ENCODE peak calls at places on chromosomes 13 and 19, in nine cellular contexts. One of them, this sample, is unnamed.

GRCh38 chr13:49802410-49802809 is 9.9 kb upstream of the KPNA3 start:
- DNase-seq in germinal center: no peak
- DNase-seq in stimulated activated CD4-positive, alpha-beta T cell treated with anti-CD3 and anti-CD28 coated beads, Interleukin-12 subunit alpha, Interleukin-12 subunit beta, amount 100 ng/mL, for 48 hours: no peak
- DNase-seq in uterus: no peak
- DNase-seq in ELR: no peak
- DNase-seq in CD4-positive, alpha-beta T cell: no peak
- DNase-seq in right cardiac atrium: no peak
- DNase-seq in cardiac muscle cell: no peak
- DNase-seq in fibroblast of pulmonary artery: no peak
- DNase-seq in this sample: no peak

GRCh38 chr19:11265785-11266236 is 3.5 kb upstream of the DOCK6 start:
- DNase-seq in germinal center: no peak
- DNase-seq in stimulated activated CD4-positive, alpha-beta T cell treated with anti-CD3 and anti-CD28 coated beads, Interleukin-12 subunit alpha, Interleukin-12 subunit beta, amount 100 ng/mL, for 48 hours: no peak
- DNase-seq in uterus: no peak
- DNase-seq in ELR: peak; percentile 50
- DNase-seq in CD4-positive, alpha-beta T cell: no peak
- DNase-seq in right cardiac atrium: no peak
- DNase-seq in cardiac muscle cell: no peak
- DNase-seq in fibroblast of pulmonary artery: no peak
- DNase-seq in this sample: no peak

GRCh38 chr13:114101325-114101821 is 31.1 kb downstream of the RASA3 start:
- DNase-seq in germinal center: no peak
- DNase-seq in stimulated activated CD4-positive, alpha-beta T cell treated with anti-CD3 and anti-CD28 coated beads, Interleukin-12 subunit alpha, Interleukin-12 subunit beta, amount 100 ng/mL, for 48 hours: no peak
- DNase-seq in uterus: peak; percentile 32
- DNase-seq in ELR: no peak
- DNase-seq in CD4-positive, alpha-beta T cell: no peak
- DNase-seq in right cardiac atrium: peak; percentile 80
- DNase-seq in cardiac muscle cell: no peak
- DNase-seq in fibroblast of pulmonary artery: no peak
- DNase-seq in this sample: no peak

GRCh38 chr13:114110091-114110829 is 22.2 kb downstream of the RASA3 start:
- DNase-seq in germinal center: peak; percentile 73
- DNase-seq in stimulated activated CD4-positive, alpha-beta T cell treated with anti-CD3 and anti-CD28 coated beads, Interleukin-12 subunit alpha, Interleukin-12 subunit beta, amount 100 ng/mL, for 48 hours: peak; percentile 40
- DNase-seq in uterus: peak; percentile 27
- DNase-seq in ELR: peak; percentile 61
- DNase-seq in CD4-positive, alpha-beta T cell: peak; percentile 70
- DNase-seq in right cardiac atrium: peak; percentile 68
- DNase-seq in cardiac muscle cell: no peak
- DNase-seq in fibroblast of pulmonary artery: no peak
- DNase-seq in this sample: no peak

GRCh38 chr13:23671902-23672301 is 101.7 kb downstream of the TNFRSF19 start:
- DNase-seq in germinal center: no peak
- DNase-seq in stimulated activated CD4-positive, alpha-beta T cell treated with anti-CD3 and anti-CD28 coated beads, Interleukin-12 subunit alpha, Interleukin-12 subunit beta, amount 100 ng/mL, for 48 hours: no peak
- DNase-seq in uterus: no peak
- DNase-seq in ELR: peak; percentile 76
- DNase-seq in CD4-positive, alpha-beta T cell: no peak
- DNase-seq in right cardiac atrium: no peak
- DNase-seq in cardiac muscle cell: peak; percentile 46
- DNase-seq in fibroblast of pulmonary artery: peak; percentile 35
- DNase-seq in this sample: no peak

GRCh38 chr19:35157431-35157830 is 2.9 kb downstream of the FXYD5 start:
- DNase-seq in germinal center: no peak
- DNase-seq in stimulated activated CD4-positive, alpha-beta T cell treated with anti-CD3 and anti-CD28 coated beads, Interleukin-12 subunit alpha, Interleukin-12 subunit beta, amount 100 ng/mL, for 48 hours: no peak
- DNase-seq in uterus: no peak
- DNase-seq in ELR: no peak
- DNase-seq in CD4-positive, alpha-beta T cell: no peak
- DNase-seq in right cardiac atrium: no peak
- DNase-seq in cardiac muscle cell: no peak
- DNase-seq in fibroblast of pulmonary artery: no peak
- DNase-seq in this sample: no peak

GRCh38 chr19:47693489-47693888 is 19.7 kb upstream of the EHD2 start:
- DNase-seq in germinal center: no peak
- DNase-seq in stimulated activated CD4-positive, alpha-beta T cell treated with anti-CD3 and anti-CD28 coated beads, Interleukin-12 subunit alpha, Interleukin-12 subunit beta, amount 100 ng/mL, for 48 hours: no peak
- DNase-seq in uterus: no peak
- DNase-seq in ELR: no peak
- DNase-seq in CD4-positive, alpha-beta T cell: no peak
- DNase-seq in right cardiac atrium: no peak
- DNase-seq in cardiac muscle cell: no peak
- DNase-seq in fibroblast of pulmonary artery: no peak
- DNase-seq in this sample: no peak

GRCh38 chr13:30224732-30225131 is 82.6 kb downstream of the KATNAL1 start:
- DNase-seq in germinal center: no peak
- DNase-seq in stimulated activated CD4-positive, alpha-beta T cell treated with anti-CD3 and anti-CD28 coated beads, Interleukin-12 subunit alpha, Interleukin-12 subunit beta, amount 100 ng/mL, for 48 hours: peak; percentile 36
- DNase-seq in uterus: no peak
- DNase-seq in ELR: peak; percentile 71
- DNase-seq in CD4-positive, alpha-beta T cell: no peak
- DNase-seq in right cardiac atrium: no peak
- DNase-seq in cardiac muscle cell: peak; percentile 22
- DNase-seq in fibroblast of pulmonary artery: peak; percentile 23
- DNase-seq in this sample: no peak

GRCh38 chr19:30112666-30113065 is 170.6 kb downstream of the URI1 start:
- DNase-seq in germinal center: no peak
- DNase-seq in stimulated activated CD4-positive, alpha-beta T cell treated with anti-CD3 and anti-CD28 coated beads, Interleukin-12 subunit alpha, Interleukin-12 subunit beta, amount 100 ng/mL, for 48 hours: no peak
- DNase-seq in uterus: no peak
- DNase-seq in ELR: no peak
- DNase-seq in CD4-positive, alpha-beta T cell: no peak
- DNase-seq in right cardiac atrium: no peak
- DNase-seq in cardiac muscle cell: no peak
- DNase-seq in fibroblast of pulmonary artery: no peak
- DNase-seq in this sample: no peak

GRCh38 chr13:41966671-41967070 is 5.8 kb upstream of the VWA8 start:
- DNase-seq in germinal center: no peak
- DNase-seq in stimulated activated CD4-positive, alpha-beta T cell treated with anti-CD3 and anti-CD28 coated beads, Interleukin-12 subunit alpha, Interleukin-12 subunit beta, amount 100 ng/mL, for 48 hours: no peak
- DNase-seq in uterus: no peak
- DNase-seq in ELR: peak; percentile 42
- DNase-seq in CD4-positive, alpha-beta T cell: no peak
- DNase-seq in right cardiac atrium: no peak
- DNase-seq in cardiac muscle cell: no peak
- DNase-seq in fibroblast of pulmonary artery: no peak
- DNase-seq in this sample: no peak

GRCh38 chr13:40586886-40587285 is 79.6 kb downstream of the FOXO1 start:
- DNase-seq in germinal center: no peak
- DNase-seq in stimulated activated CD4-positive, alpha-beta T cell treated with anti-CD3 and anti-CD28 coated beads, Interleukin-12 subunit alpha, Interleukin-12 subunit beta, amount 100 ng/mL, for 48 hours: no peak
- DNase-seq in uterus: no peak
- DNase-seq in ELR: no peak
- DNase-seq in CD4-positive, alpha-beta T cell: no peak
- DNase-seq in right cardiac atrium: no peak
- DNase-seq in cardiac muscle cell: peak; percentile 30
- DNase-seq in fibroblast of pulmonary artery: peak; percentile 46
- DNase-seq in this sample: no peak

GRCh38 chr13:25943666-25944065 is 108.2 kb downstream of the SHISA2 start:
- DNase-seq in germinal center: no peak
- DNase-seq in stimulated activated CD4-positive, alpha-beta T cell treated with anti-CD3 and anti-CD28 coated beads, Interleukin-12 subunit alpha, Interleukin-12 subunit beta, amount 100 ng/mL, for 48 hours: no peak
- DNase-seq in uterus: no peak
- DNase-seq in ELR: peak; percentile 12
- DNase-seq in CD4-positive, alpha-beta T cell: no peak
- DNase-seq in right cardiac atrium: no peak
- DNase-seq in cardiac muscle cell: peak; percentile 67
- DNase-seq in fibroblast of pulmonary artery: peak; percentile 39
- DNase-seq in this sample: no peak

GRCh38 chr19:17616961-17617806 is 61.7 kb downstream of the COLGALT1 start:
- DNase-seq in germinal center: no peak
- DNase-seq in stimulated activated CD4-positive, alpha-beta T cell treated with anti-CD3 and anti-CD28 coated beads, Interleukin-12 subunit alpha, Interleukin-12 subunit beta, amount 100 ng/mL, for 48 hours: no peak
- DNase-seq in uterus: no peak
- DNase-seq in ELR: peak; percentile 39
- DNase-seq in CD4-positive, alpha-beta T cell: no peak
- DNase-seq in right cardiac atrium: no peak
- DNase-seq in cardiac muscle cell: peak; percentile 25
- DNase-seq in fibroblast of pulmonary artery: peak; percentile 10
- DNase-seq in this sample: no peak

GRCh38 chr13:40132249-40132648 is 476.8 kb downstream of the COG6 start:
- DNase-seq in germinal center: no peak
- DNase-seq in stimulated activated CD4-positive, alpha-beta T cell treated with anti-CD3 and anti-CD28 coated beads, Interleukin-12 subunit alpha, Interleukin-12 subunit beta, amount 100 ng/mL, for 48 hours: peak; percentile 64
- DNase-seq in uterus: no peak
- DNase-seq in ELR: no peak
- DNase-seq in CD4-positive, alpha-beta T cell: no peak
- DNase-seq in right cardiac atrium: no peak
- DNase-seq in cardiac muscle cell: no peak
- DNase-seq in fibroblast of pulmonary artery: no peak
- DNase-seq in this sample: no peak

GRCh38 chr19:46714523-46715106 is 2.3 kb downstream of the PRKD2 start:
- DNase-seq in germinal center: peak; percentile 92
- DNase-seq in stimulated activated CD4-positive, alpha-beta T cell treated with anti-CD3 and anti-CD28 coated beads, Interleukin-12 subunit alpha, Interleukin-12 subunit beta, amount 100 ng/mL, for 48 hours: no peak
- DNase-seq in uterus: no peak
- DNase-seq in ELR: no peak
- DNase-seq in CD4-positive, alpha-beta T cell: peak; percentile 57
- DNase-seq in right cardiac atrium: no peak
- DNase-seq in cardiac muscle cell: no peak
- DNase-seq in fibroblast of pulmonary artery: no peak
- DNase-seq in this sample: no peak

GRCh38 chr19:860481-861098 is 1.1 kb downstream of the CFD start:
- DNase-seq in germinal center: peak; percentile 77
- DNase-seq in stimulated activated CD4-positive, alpha-beta T cell treated with anti-CD3 and anti-CD28 coated beads, Interleukin-12 subunit alpha, Interleukin-12 subunit beta, amount 100 ng/mL, for 48 hours: no peak
- DNase-seq in uterus: no peak
- DNase-seq in ELR: peak; percentile 36
- DNase-seq in CD4-positive, alpha-beta T cell: peak; percentile 19
- DNase-seq in right cardiac atrium: peak; percentile 93
- DNase-seq in cardiac muscle cell: peak; percentile 76
- DNase-seq in fibroblast of pulmonary artery: peak; percentile 50
- DNase-seq in this sample: no peak

GRCh38 chr13:72648513-72649065 is 78.8 kb downstream of the MZT1 start:
- DNase-seq in germinal center: no peak
- DNase-seq in stimulated activated CD4-positive, alpha-beta T cell treated with anti-CD3 and anti-CD28 coated beads, Interleukin-12 subunit alpha, Interleukin-12 subunit beta, amount 100 ng/mL, for 48 hours: no peak
- DNase-seq in uterus: no peak
- DNase-seq in ELR: peak; percentile 19
- DNase-seq in CD4-positive, alpha-beta T cell: no peak
- DNase-seq in right cardiac atrium: no peak
- DNase-seq in cardiac muscle cell: peak; percentile 1
- DNase-seq in fibroblast of pulmonary artery: no peak
- DNase-seq in this sample: no peak

This sample was measured in neural crest cell.